ENCODE peak calls at places on chromosome X, in six cellular contexts. G, U, O, B, C and X are unnamed samples. For H3K9me3, the result is how much of the 10 kb centered on the place peaks cover.

GRCh38 chrX:16640823-16641222 is 9.1 kb upstream of the S100G start:
- DNase-seq in U (no peak), B (no peak), C (no peak), G (no peak), O (no peak), X (no peak)

GRCh38 chrX:17032351-17032750 is 85.9 kb downstream of the REPS2 start:
- DNase-seq in O (peak), C (peak), G (no peak), U (no peak), B (no peak), X (no peak)

GRCh38 chrX:47623540-47624027 is 3.9 kb upstream of the SYN1 start:
- DNase-seq in U (peak), G (peak), O (peak), C (peak), B (peak), X (peak)

GRCh38 chrX:151870603-151871002 is 42.1 kb upstream of the MAGEA4 start:
- DNase-seq in O (no peak), G (no peak), U (no peak), C (peak), B (no peak), X (no peak)

GRCh38 chrX:74179499-74179898 is 124.5 kb upstream of the ZCCHC13 start:
- DNase-seq in G (no peak), C (no peak), U (no peak), O (no peak), B (no peak), X (no peak)

GRCh38 chrX:112814496-112814895 is 26.1 kb downstream of the AMOT start:
- DNase-seq in C (no peak), U (no peak), B (no peak), O (no peak), G (no peak), X (no peak)

GRCh38 chrX:11628399-11628798 is 37.3 kb downstream of the ARHGAP6 start:
- DNase-seq in U (no peak), B (no peak), G (no peak), O (no peak), C (no peak), X (no peak)

GRCh38 chrX:104112326-104112951 is at the start of gene ZCCHC18:
- DNase-seq in U (peak), O (peak), G (peak), B (no peak), C (peak), X (peak)

GRCh38 chrX:154719132-154719675 is 31.7 kb downstream of the GAB3 start:
- DNase-seq in O (no peak), G (no peak), U (no peak), C (peak), B (no peak), X (peak)

GRCh38 chrX:11666180-11666579 is 460 bp upstream of the ARHGAP6 start:
- DNase-seq in C (no peak), G (peak), O (no peak), B (no peak), U (peak), X (no peak)

GRCh38 chrX:19990225-19990518 is 689 bp downstream of the BCLAF3 start:
- DNase-seq in B (no peak), G (no peak), C (no peak), U (no peak), O (no peak), X (no peak)

GRCh38 chrX:70424801-70425200 is 1.7 kb downstream of the GDPD2 start:
- DNase-seq in O (no peak), C (no peak), U (no peak), G (no peak), B (no peak), X (no peak)

GRCh38 chrX:118502121-118502794 is 6.6 kb downstream of the DOCK11 start:
- DNase-seq in U (no peak), C (no peak), O (no peak), B (no peak), G (no peak), X (no peak)

GRCh38 chrX:63426519-63426918 is 75.4 kb upstream of the SPIN4 start:
- DNase-seq in C (no peak), B (no peak), G (peak), O (no peak), U (no peak), X (no peak)

GRCh38 chrX:153533041-153533565 is 15.7 kb downstream of the ATP2B3 start:
- DNase-seq in U (no peak), B (no peak), G (no peak), O (no peak), C (no peak), X (no peak)

GRCh38 chrX:133905305-133905704 is 80.1 kb downstream of the GPC3 start:
- DNase-seq in C (no peak), G (no peak), U (no peak), B (no peak), O (no peak), X (no peak)

GRCh38 chrX:2690856-2691542 is at the start of gene CD99:
- DNase-seq in U (peak), O (peak), C (peak), G (peak), B (peak), X (peak)

GRCh38 chrX:38285649-38286048 is 41.7 kb downstream of the RPGR start:
- DNase-seq in C (no peak), B (no peak), G (no peak), O (no peak), U (no peak), X (no peak)

GRCh38 chrX:49272426-49272825 is 2.8 kb downstream of the PPP1R3F start:
- DNase-seq in U (no peak), G (no peak), O (no peak), C (no peak), B (peak), X (no peak)

GRCh38 chrX:16087081-16087480 is 36.3 kb upstream of the GRPR start:
- DNase-seq in O (no peak), C (no peak), U (peak), B (no peak), G (no peak), X (no peak)

GRCh38 chrX:13220916-13221315 is 98.9 kb downstream of the ATXN3L start:
- DNase-seq in O (no peak), C (peak), U (peak), B (no peak), G (no peak), X (no peak)

GRCh38 chrX:108316456-108316855 is 121.8 kb downstream of the COL4A6 start:
- DNase-seq in C (no peak), B (no peak), G (no peak), U (no peak), O (no peak), X (no peak)

GRCh38 chrX:144809025-144809424 is 438.3 kb upstream of the SPANXN1 start:
- DNase-seq in U (no peak), O (no peak), C (no peak), B (no peak), G (no peak), X (no peak)

GRCh38 chrX:144810539-144810938 is 436.8 kb upstream of the SPANXN1 start:
- DNase-seq in C (no peak), U (no peak), G (no peak), O (no peak), B (no peak), X (no peak)
- H3K9me3 ChIP-seq in C (under half), U (under half), G (under half), O (under half), B (under half), X (under half)

GRCh38 chrX:56288607-56289006 is 56.5 kb downstream of the KLF8 start:
- DNase-seq in B (no peak), C (no peak), G (no peak), O (no peak), U (no peak), X (no peak)
- H3K9me3 ChIP-seq in B (under half), C (under half), G (under half), O (under half), U (under half), X (under half)

DNA sequence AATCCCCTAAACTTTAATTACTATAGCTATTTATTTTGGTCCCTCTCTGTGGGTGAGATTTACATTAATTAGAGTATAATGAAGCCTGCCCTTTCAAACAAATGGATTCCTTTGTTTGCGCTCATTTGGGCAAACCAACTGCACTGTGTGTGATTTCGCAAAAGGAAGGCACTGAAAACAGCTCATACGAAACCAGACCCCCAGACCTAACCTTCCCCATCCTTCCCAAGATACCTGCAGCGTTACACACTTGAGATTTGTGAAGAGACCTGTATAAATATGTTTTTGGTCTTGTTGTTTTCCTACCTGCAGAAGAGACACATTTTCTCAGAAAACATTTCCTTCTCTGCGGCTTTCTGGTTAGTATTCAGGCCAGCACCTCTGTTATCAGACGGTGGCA is 47.5 kb downstream of the CBLL2 start:
- DNase-seq in B (no peak), G (no peak), U (no peak), C (no peak), O (no peak), X (no peak)
- H3K9me3 ChIP-seq in B (under half), G (under half), U (under half), C (under half), O (under half), X (under half)

DNA sequence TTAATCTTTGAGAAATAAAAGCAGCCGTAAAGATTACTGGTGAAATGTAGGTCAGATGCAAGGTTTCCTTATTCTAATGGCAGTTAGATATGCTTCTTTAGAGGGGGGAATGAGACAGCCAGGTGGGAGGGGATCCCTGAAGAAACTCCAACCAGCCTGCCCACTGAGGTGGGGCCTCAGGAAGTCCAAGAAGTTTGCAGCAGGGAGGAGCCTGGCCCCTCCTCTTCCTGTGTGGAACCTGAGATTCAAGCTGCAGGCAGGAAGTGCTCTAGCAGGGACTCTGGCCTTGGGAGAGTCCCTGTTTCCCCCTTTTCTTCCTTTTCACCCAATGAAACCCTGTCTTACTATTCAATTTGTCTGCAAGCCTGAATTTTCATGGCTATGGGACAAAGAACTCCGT is 101.4 kb upstream of the SLITRK2 start:
- DNase-seq in G (no peak), U (no peak), B (no peak), C (no peak), O (no peak), X (no peak)
- H3K9me3 ChIP-seq in G (under half), U (under half), B (under half), C (under half), O (under half), X (under half)

GRCh38 chrX:97846718-97847237 is 963.1 kb downstream of the RPA4 start:
- DNase-seq in O (no peak), B (no peak), G (no peak), U (no peak), C (no peak), X (no peak)
- H3K9me3 ChIP-seq in O (under half), B (under half), G (under half), U (under half), C (under half), X (under half)